ENCODE peak calls at places on chromosomes 7 and 10, in six cellular contexts. F is activated gamma-delta T cell treated with Interleukin-2 at 50 U/mL for 16 hours, X is HTR-8/SVneo, S is uterus, I is SHP77, G is LHCN-M2. H is an unnamed sample.

GRCh38 chr7:156791241-156791640 is 101.7 kb downstream of the LMBR1 start:
- DNase-seq in F (no peak), X (no peak), S (no peak), I (no peak), G (no peak), H (no peak)

GRCh38 chr10:132811891-132812481 is 26.0 kb upstream of the NKX6-2 start:
- DNase-seq in F (no peak), X (no peak), S (no peak), I (no peak), G (no peak), H (no peak)

GRCh38 chr10:3948843-3949242 is 163.8 kb upstream of the KLF6 start:
- DNase-seq in F (peak), X (no peak), S (no peak), I (peak), G (peak), H (no peak)

GRCh38 chr7:43516581-43517342 is 66.1 kb upstream of the STK17A start:
- DNase-seq in F (no peak), X (no peak), S (no peak), I (no peak), G (peak), H (no peak)

GRCh38 chr10:103911021-103911459 is 6.9 kb downstream of the STN1 start:
- DNase-seq in F (peak), X (no peak), S (no peak), I (no peak), G (no peak), H (no peak)

GRCh38 chr7:153087498-153087897 is 327.9 kb downstream of the ACTR3B start:
- DNase-seq in F (no peak), X (no peak), S (no peak), I (no peak), G (peak), H (no peak)

GRCh38 chr10:12613144-12613543 is 263.8 kb downstream of the CAMK1D start:
- DNase-seq in F (no peak), X (no peak), S (no peak), I (no peak), G (no peak), H (no peak)

GRCh38 chr10:71434760-71435394 is 38.2 kb downstream of the CDH23 start:
- DNase-seq in F (no peak), X (no peak), S (no peak), I (no peak), G (no peak), H (no peak)

GRCh38 chr10:95693331-95693667 is 428 bp downstream of the TCTN3 start:
- DNase-seq in F (no peak), X (no peak), S (no peak), I (no peak), G (no peak), H (no peak)

GRCh38 chr10:10917031-10917430 is 100.6 kb upstream of the CELF2 start:
- DNase-seq in F (no peak), X (no peak), S (no peak), I (no peak), G (peak), H (no peak)

GRCh38 chr7:1926908-1927306 is 256.8 kb downstream of the ELFN1 start:
- DNase-seq in F (no peak), X (no peak), S (no peak), I (peak), G (no peak), H (no peak)

GRCh38 chr7:33339074-33339805 is 209.9 kb downstream of the BBS9 start:
- DNase-seq in F (no peak), X (no peak), S (no peak), I (no peak), G (peak), H (no peak)

GRCh38 chr7:110442386-110442837 is 648.5 kb upstream of the LRRN3 start:
- DNase-seq in F (no peak), X (peak), S (no peak), I (peak), G (no peak), H (no peak)

GRCh38 chr7:130921391-130922180 is 187.6 kb upstream of the KLF14 start:
- DNase-seq in F (no peak), X (no peak), S (no peak), I (peak), G (peak), H (peak)

GRCh38 chr10:20698837-20699236 is 198.3 kb downstream of the NEBL start:
- DNase-seq in F (no peak), X (no peak), S (no peak), I (no peak), G (no peak), H (no peak)

GRCh38 chr10:71090330-71090729 is 122.0 kb upstream of the UNC5B start:
- DNase-seq in F (no peak), X (no peak), S (no peak), I (no peak), G (no peak), H (no peak)

GRCh38 chr7:40526951-40527350 is 392.1 kb downstream of the SUGCT start:
- DNase-seq in F (no peak), X (no peak), S (no peak), I (no peak), G (no peak), H (no peak)

GRCh38 chr7:2465928-2466327 is 10.3 kb downstream of the GRIFIN start:
- DNase-seq in F (no peak), X (no peak), S (no peak), I (no peak), G (no peak), H (peak)

GRCh38 chr7:121714559-121715303 is 158.2 kb upstream of the PTPRZ1 start:
- DNase-seq in F (no peak), X (no peak), S (no peak), I (no peak), G (no peak), H (no peak)

GRCh38 chr10:17238445-17239275 is 10.6 kb downstream of the VIM start:
- DNase-seq in F (no peak), X (no peak), S (no peak), I (no peak), G (peak), H (no peak)

GRCh38 chr7:16129431-16130126 is 291.8 kb downstream of the CRPPA start:
- DNase-seq in F (no peak), X (peak), S (no peak), I (no peak), G (peak), H (no peak)

GRCh38 chr10:128263891-128264688 is 137.9 kb upstream of the MKI67 start:
- DNase-seq in F (peak), X (no peak), S (peak), I (peak), G (peak), H (no peak)

GRCh38 chr10:51301644-51302043 is 227.4 kb downstream of the PRKG1 start:
- DNase-seq in F (no peak), X (no peak), S (no peak), I (no peak), G (peak), H (no peak)

GRCh38 chr7:30433082-30433481 is 45.5 kb downstream of the NOD1 start:
- DNase-seq in F (no peak), X (no peak), S (no peak), I (no peak), G (no peak), H (peak)

GRCh38 chr10:125977206-125977605 is 80.8 kb downstream of the FANK1 start:
- DNase-seq in F (no peak), X (no peak), S (no peak), I (no peak), G (no peak), H (no peak)

GRCh38 chr7:80677629-80678028 is 39.2 kb downstream of the CD36 start:
- DNase-seq in F (no peak), X (no peak), S (no peak), I (no peak), G (no peak), H (no peak)

GRCh38 chr10:29392376-29393021 is 103.6 kb downstream of the LYZL1 start:
- DNase-seq in F (peak), X (peak), S (no peak), I (peak), G (peak), H (no peak)

H was measured in Right ventricle myocardium inferior.